ENCODE peak calls at places on chromosomes 4 and X, in eight cellular contexts. T is NCI-H345, Q is NCI-H1092, P is hypothalamus, I is stromal cell of bone marrow, J is RPMI8226, N is mucosa of descending colon, B is erythroblast. D is an unnamed sample.

GRCh38 chr4:77360451-77360850 is 203.4 kb downstream of the CCNG2 start:
- DNase-seq in T (peak), Q (peak), P (no peak), I (no peak), J (no peak), N (no peak), B (no peak), D (no peak)

GRCh38 chr4:38753021-38753806 is 29.6 kb downstream of the TLR10 start:
- DNase-seq in T (peak), Q (no peak), P (no peak), I (peak), J (no peak), N (peak), B (peak), D (peak)

GRCh38 chr4:123327846-123328447 is 68.6 kb upstream of the SPRY1 start:
- DNase-seq in T (no peak), Q (no peak), P (no peak), I (peak), J (no peak), N (no peak), B (no peak), D (no peak)

GRCh38 chr4:19167321-19167720 is 1084.4 kb upstream of the SLIT2 start:
- DNase-seq in T (no peak), Q (no peak), P (no peak), I (no peak), J (no peak), N (no peak), B (no peak), D (no peak)

GRCh38 chr4:185020293-185020808 is 2.1 kb downstream of the HELT start:
- DNase-seq in T (peak), Q (no peak), P (no peak), I (no peak), J (no peak), N (no peak), B (peak), D (no peak)

GRCh38 chrX:109393859-109394258 is 88.0 kb downstream of the GUCY2F start:
- DNase-seq in T (no peak), Q (no peak), P (no peak), I (no peak), J (peak), N (no peak), B (peak), D (no peak)

GRCh38 chrX:153603131-153603656 is 4.3 kb upstream of the CCNQ start:
- DNase-seq in T (no peak), Q (no peak), P (no peak), I (no peak), J (no peak), N (no peak), B (no peak), D (no peak)

GRCh38 chrX:70029790-70030189 is 19.9 kb downstream of the AWAT2 start:
- DNase-seq in T (no peak), Q (no peak), P (no peak), I (no peak), J (no peak), N (no peak), B (no peak), D (no peak)

GRCh38 chr4:146192060-146192459 is 16.5 kb downstream of the LSM6 start:
- DNase-seq in T (no peak), Q (no peak), P (no peak), I (no peak), J (no peak), N (no peak), B (no peak), D (no peak)

GRCh38 chr4:77905651-77906263 is 43.1 kb downstream of the MRPL1 start:
- DNase-seq in T (no peak), Q (no peak), P (no peak), I (no peak), J (no peak), N (no peak), B (peak), D (no peak)

GRCh38 chr4:101049549-101050001 is 297.8 kb downstream of the PPP3CA start:
- DNase-seq in T (no peak), Q (no peak), P (no peak), I (no peak), J (no peak), N (no peak), B (no peak), D (no peak)